ENCODE peak calls at places on chromosomes 7 and 10, in eight cellular contexts. I, X, U, K, Y, P, L and D are unnamed samples.

GRCh38 chr10:12782537-12782936 is 219.0 kb downstream of the CCDC3 start:
- DNase-seq in L (no peak), P (peak; percentile 13), X (peak; percentile 74), I (no peak), K (peak; percentile 47), Y (no peak), U (no peak), D (peak; percentile 70)

GRCh38 chr7:72709909-72710308 is 118.1 kb downstream of the TYW1B start:
- DNase-seq in X (no peak), L (no peak), P (no peak), I (no peak), K (no peak), U (no peak), Y (peak; percentile 43), D (no peak)

GRCh38 chr7:142231716-142232115 is 26.1 kb downstream of the PRSS58 start:
- DNase-seq in U (no peak), I (no peak), K (no peak), Y (no peak), X (no peak), P (no peak), L (no peak), D (no peak)

GRCh38 chr10:133403359-133403758 is 9.4 kb downstream of the MTG1 start:
- DNase-seq in K (no peak), P (no peak), I (peak; percentile 30), X (no peak), Y (no peak), L (no peak), U (no peak), D (no peak)

GRCh38 chr10:50511512-50512213 is 112.1 kb downstream of the SGMS1 start:
- DNase-seq in P (no peak), Y (peak; percentile 33), X (no peak), U (no peak), K (no peak), I (no peak), L (no peak), D (peak; percentile 9)

GRCh38 chr10:52779541-52780390 is 7.2 kb upstream of the MBL2 start:
- DNase-seq in L (no peak), K (peak; percentile 62), P (no peak), U (no peak), X (no peak), Y (peak; percentile 63), I (no peak), D (peak; percentile 86)

GRCh38 chr10:43749145-43749576 is 100.5 kb upstream of the ZNF32 start:
- DNase-seq in X (no peak), U (no peak), K (no peak), I (no peak), P (no peak), Y (no peak), L (no peak), D (no peak)

GRCh38 chr7:27098493-27099223 is 2.9 kb upstream of the HOXA1 start:
- DNase-seq in I (peak; percentile 68), L (no peak), P (no peak), Y (peak; percentile 41), X (peak; percentile 86), U (no peak), K (no peak), D (no peak)

GRCh38 chr10:125325326-125325725 is 165.0 kb upstream of the CTBP2 start:
- DNase-seq in Y (no peak), K (no peak), L (no peak), I (no peak), X (no peak), P (no peak), U (no peak), D (no peak)

GRCh38 chr10:104349623-104350142 is 4.0 kb upstream of the CFAP58 start:
- DNase-seq in L (no peak), K (no peak), Y (peak; percentile 63), I (no peak), P (peak; percentile 55), U (no peak), X (no peak), D (peak; percentile 66)

GRCh38 chr10:3107426-3107961 is 40.1 kb downstream of the PFKP start:
- DNase-seq in Y (no peak), U (no peak), K (peak; percentile 84), I (peak; percentile 80), X (peak; percentile 89), L (no peak), P (peak; percentile 89), D (no peak)

GRCh38 chr10:114100848-114101741 is 57.4 kb downstream of the ADRB1 start:
- DNase-seq in U (no peak), L (no peak), K (peak; percentile 61), P (peak; percentile 25), I (no peak), Y (peak; percentile 50), X (no peak), D (peak; percentile 26)

GRCh38 chr10:127908106-127908957 is 1.4 kb downstream of the PTPRE start:
- DNase-seq in X (peak; percentile 59), I (no peak), L (no peak), K (peak; percentile 68), Y (no peak), P (no peak), U (no peak), D (peak; percentile 36)

GRCh38 chr10:129741280-129741977 is 222.6 kb downstream of the EBF3 start:
- DNase-seq in I (peak; percentile 46), P (no peak), X (peak; percentile 54), Y (no peak), K (no peak), U (no peak), L (no peak), D (no peak)

GRCh38 chr7:964401-965231 is 10.1 kb upstream of the ADAP1 start:
- DNase-seq in U (no peak), L (no peak), Y (peak; percentile 44), P (no peak), I (peak; percentile 71), X (peak; percentile 91), K (peak; percentile 47), D (no peak)

GRCh38 chr7:101553018-101553770 is 75.9 kb downstream of the MYL10 start:
- DNase-seq in X (peak; percentile 61), U (no peak), I (peak; percentile 40), P (no peak), L (no peak), K (no peak), Y (no peak), D (no peak)

GRCh38 chr10:24603333-24603732 is 120.4 kb downstream of the ARHGAP21 start:
- DNase-seq in I (no peak), Y (peak; percentile 78), U (no peak), L (no peak), P (no peak), K (no peak), X (no peak), D (no peak)

GRCh38 chr7:46285856-46286255 is 364.8 kb upstream of the IGFBP3 start:
- DNase-seq in I (no peak), P (no peak), U (no peak), K (no peak), L (no peak), X (no peak), Y (no peak), D (no peak)

GRCh38 chr7:98254951-98255610 is 3.0 kb upstream of the TECPR1 start:
- DNase-seq in K (no peak), P (no peak), L (no peak), X (no peak), U (peak; percentile 42), Y (no peak), I (no peak), D (no peak)

GRCh38 chr10:102593074-102593803 is 51.0 kb upstream of the TRIM8 start:
- DNase-seq in I (no peak), X (no peak), L (no peak), P (no peak), U (no peak), K (no peak), Y (peak; percentile 81), D (no peak)

GRCh38 chr7:25384820-25385560 is 156.7 kb upstream of the NPVF start:
- DNase-seq in L (peak; percentile 89), K (no peak), Y (no peak), P (no peak), U (no peak), I (no peak), X (no peak), D (no peak)

GRCh38 chr10:103836776-103837344 is 18.5 kb downstream of the SH3PXD2A start:
- DNase-seq in U (no peak), X (peak; percentile 17), I (peak; percentile 29), P (no peak), Y (no peak), K (no peak), L (no peak), D (no peak)

GRCh38 chr10:121910673-121911420 is 17.0 kb downstream of the ATE1 start:
- DNase-seq in L (no peak), X (no peak), P (no peak), I (no peak), U (no peak), K (no peak), Y (peak; percentile 58), D (no peak)

GRCh38 chr7:15972767-15973362 is 286.4 kb upstream of the MEOX2 start:
- DNase-seq in L (no peak), X (no peak), P (no peak), Y (peak; percentile 48), K (peak; percentile 22), U (no peak), I (no peak), D (no peak)

GRCh38 chr7:50669890-50670289 is 104.7 kb upstream of the DDC start:
- DNase-seq in K (no peak), X (no peak), L (no peak), U (no peak), Y (no peak), I (no peak), P (no peak), D (no peak)